ENCODE peak calls at places on chromosomes 13 and 19, in ten cellular contexts. Y is fibroblast of lung; T is sigmoid colon; C is dorsolateral prefrontal cortex; F is effector memory CD4-positive, alpha-beta T cell; V is transverse colon; P is psoas muscle; K is ovary; J is AG10803; L is mesendoderm. I is an unnamed sample.

GRCh38 chr13:42486711-42487198 is 87.2 kb upstream of the TNFSF11 start:
- DNase-seq in Y (peak; percentile 97), T (no peak), C (no peak), F (no peak), V (no peak), P (no peak), K (no peak), J (peak; percentile 21), L (no peak), I (peak; percentile 87)

GRCh38 chr13:53141336-53141735 is 112.7 kb downstream of the OLFM4 start:
- DNase-seq in Y (no peak), T (no peak), C (no peak), F (no peak), V (no peak), P (no peak), K (no peak), J (no peak), L (no peak), I (no peak)

GRCh38 chr13:20193142-20193923 is 595 bp upstream of the GJB2 start:
- DNase-seq in Y (no peak), T (no peak), C (no peak), F (no peak), V (no peak), P (no peak), K (no peak), J (no peak), L (no peak), I (no peak)

GRCh38 chr19:17149393-17150135 is 65.6 kb upstream of the USE1 start:
- DNase-seq in Y (no peak), T (no peak), C (no peak), F (no peak), V (no peak), P (no peak), K (no peak), J (no peak), L (no peak), I (no peak)

GRCh38 chr13:74145249-74145970 is 11.2 kb upstream of the KLF12 start:
- DNase-seq in Y (peak; percentile 88), T (no peak), C (no peak), F (no peak), V (no peak), P (no peak), K (no peak), J (peak; percentile 60), L (no peak), I (no peak)

GRCh38 chr13:101398920-101399319 is 17.4 kb downstream of the NALCN start:
- DNase-seq in Y (peak; percentile 26), T (no peak), C (no peak), F (no peak), V (no peak), P (no peak), K (no peak), J (peak; percentile 77), L (no peak), I (peak; percentile 26)

GRCh38 chr19:40621966-40622772 is 21.0 kb downstream of the LTBP4 start:
- DNase-seq in Y (no peak), T (no peak), C (no peak), F (no peak), V (no peak), P (no peak), K (no peak), J (no peak), L (no peak), I (no peak)

GRCh38 chr13:90105276-90105675 is 1242.2 kb upstream of the MIR17HG start:
- DNase-seq in Y (peak; percentile 12), T (no peak), C (no peak), F (no peak), V (no peak), P (no peak), K (no peak), J (peak; percentile 56), L (peak; percentile 37), I (no peak)

GRCh38 chr13:37495046-37495445 is 103.5 kb downstream of the POSTN start:
- DNase-seq in Y (no peak), T (no peak), C (no peak), F (no peak), V (no peak), P (no peak), K (no peak), J (peak; percentile 82), L (no peak), I (no peak)

GRCh38 chr13:72204291-72204690 is 337.3 kb upstream of the DACH1 start:
- DNase-seq in Y (peak; percentile 70), T (no peak), C (no peak), F (no peak), V (no peak), P (no peak), K (no peak), J (peak; percentile 69), L (no peak), I (peak; percentile 17)

GRCh38 chr19:41960973-41961372 is 1.9 kb upstream of the RABAC1 start:
- DNase-seq in Y (no peak), T (no peak), C (no peak), F (no peak), V (no peak), P (no peak), K (no peak), J (no peak), L (no peak), I (no peak)

GRCh38 chr13:32951580-32951979 is 64.6 kb upstream of the KL start:
- DNase-seq in Y (no peak), T (no peak), C (no peak), F (no peak), V (no peak), P (no peak), K (no peak), J (no peak), L (no peak), I (no peak)

GRCh38 chr13:50576156-50576555 is 267.3 kb downstream of the DLEU7 start:
- DNase-seq in Y (no peak), T (no peak), C (no peak), F (no peak), V (peak; percentile 62), P (no peak), K (no peak), J (peak; percentile 20), L (no peak), I (no peak)

GRCh38 chr19:52566121-52566520 is 4.0 kb upstream of the ZNF701 start:
- DNase-seq in Y (no peak), T (no peak), C (no peak), F (no peak), V (no peak), P (no peak), K (no peak), J (no peak), L (no peak), I (no peak)

GRCh38 chr19:1001538-1002166 is 1.4 kb downstream of the GRIN3B start:
- DNase-seq in Y (no peak), T (no peak), C (peak; percentile 48), F (peak; percentile 43), V (peak; percentile 65), P (no peak), K (no peak), J (no peak), L (peak; percentile 55), I (no peak)

GRCh38 chr13:67878376-67878775 is 648.2 kb upstream of the PCDH9 start:
- DNase-seq in Y (no peak), T (no peak), C (no peak), F (no peak), V (no peak), P (no peak), K (no peak), J (no peak), L (no peak), I (no peak)

DNA sequence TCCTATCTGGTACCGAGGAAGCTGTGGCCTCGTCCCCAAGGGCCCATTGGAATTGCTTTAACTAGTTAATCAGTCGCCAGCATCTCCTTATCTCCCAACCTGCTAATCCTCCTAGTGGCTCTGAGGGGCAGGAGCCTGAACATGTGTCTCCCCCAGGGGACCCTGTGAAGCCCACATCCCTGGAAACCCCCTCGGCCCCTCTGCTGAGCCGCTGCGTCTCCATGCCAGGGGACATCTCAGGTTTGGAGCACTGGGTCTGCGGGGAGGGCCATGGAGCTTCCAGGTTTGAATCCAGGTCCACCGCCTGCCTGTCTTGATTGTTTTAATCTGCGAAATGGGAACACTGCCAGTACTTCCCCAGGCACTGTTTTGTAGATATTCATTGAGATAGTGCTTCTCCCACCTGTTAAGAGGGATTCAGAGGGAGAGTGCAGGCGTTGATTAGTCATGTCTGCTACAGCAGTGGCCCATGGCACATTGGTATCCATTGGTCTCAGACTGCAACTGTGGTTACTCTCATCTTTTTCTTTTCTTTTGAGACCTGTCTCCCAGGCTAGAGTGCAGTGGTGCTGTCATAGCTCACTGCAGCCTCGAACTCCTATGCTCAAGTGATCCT is 6.4 kb downstream of the PNPLA6 start:
- DNase-seq in Y (no peak), T (no peak), C (no peak), F (no peak), V (no peak), P (no peak), K (no peak), J (no peak), L (peak; percentile 19), I (no peak)
- H3K4me3 ChIP-seq in Y (no peak overlapping the region), T (no peak overlapping the region), C (no peak overlapping the region), F (no peak overlapping the region), V (no peak overlapping the region), P (no peak overlapping the region), K (no peak overlapping the region), J (no peak overlapping the region), L (no peak overlapping the region), I (no peak overlapping the region)

GRCh38 chr19:58128041-58128685 is 22.4 kb downstream of the ZNF329 start:
- DNase-seq in Y (no peak), T (no peak), C (no peak), F (no peak), V (no peak), P (no peak), K (no peak), J (no peak), L (peak; percentile 46), I (no peak)
- H3K4me3 ChIP-seq in Y (no peak overlapping the region), T (no peak overlapping the region), C (no peak overlapping the region), F (peak overlapping the region; percentile 14), V (no peak overlapping the region), P (no peak overlapping the region), K (no peak overlapping the region), J (no peak overlapping the region), L (peak overlapping the region; percentile 46), I (no peak overlapping the region)

DNA sequence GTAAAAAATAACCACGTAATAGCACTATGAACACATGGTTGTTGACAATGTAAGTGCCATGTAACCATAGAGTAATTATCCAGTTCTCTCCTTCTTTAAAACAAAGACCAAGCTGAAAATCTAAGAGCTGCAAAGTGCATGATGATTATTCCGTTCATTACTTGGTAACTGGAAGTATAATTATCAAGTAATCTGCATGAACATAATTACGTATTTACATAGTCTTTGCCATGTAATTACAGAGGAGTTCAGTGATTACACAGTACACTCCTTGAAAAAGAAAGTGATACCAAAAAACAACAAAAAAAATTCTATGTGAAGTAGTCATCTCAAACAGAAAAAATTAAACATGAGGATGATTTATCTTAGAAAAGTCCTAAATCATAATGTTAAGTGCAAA is 288.6 kb downstream of the EFNB2 start:
- DNase-seq in Y (no peak), T (no peak), C (no peak), F (no peak), V (no peak), P (no peak), K (no peak), J (no peak), L (no peak), I (no peak)
- H3K4me3 ChIP-seq in Y (no peak overlapping the region), T (no peak overlapping the region), C (no peak overlapping the region), F (no peak overlapping the region), V (no peak overlapping the region), P (no peak overlapping the region), K (no peak overlapping the region), J (no peak overlapping the region), L (no peak overlapping the region), I (no peak overlapping the region)

GRCh38 chr19:35248310-35249145 is at the start of gene LSR:
- DNase-seq in Y (no peak), T (no peak), C (no peak), F (peak; percentile 54), V (peak; percentile 94), P (peak; percentile 47), K (peak; percentile 44), J (no peak), L (peak; percentile 97), I (no peak)
- H3K4me3 ChIP-seq in Y (no peak within 1 kb of the TSS), T (peak within 1 kb of the TSS; percentile 36), C (peak within 1 kb of the TSS; percentile 42), F (peak within 1 kb of the TSS; percentile 75), V (peak within 1 kb of the TSS; percentile 76), P (peak within 1 kb of the TSS; percentile 59), K (peak within 1 kb of the TSS; percentile 41), J (no peak within 1 kb of the TSS), L (peak within 1 kb of the TSS; percentile 71), I (no peak within 1 kb of the TSS)